ENCODE peak calls at places on chromosomes 12 and 14, in six cellular contexts. One of them, this sample, is unnamed.
A peak's percentile ranks its signal among the peaks of the same experiment; 100 is the strongest.

GRCh38 chr12:101414533-101415119 is 7.1 kb upstream of the ARL1 start:
- DNase-seq in activated naive CD4-positive, alpha-beta T cell: no peak
- DNase-seq in GM10248: peak; percentile 49
- DNase-seq in ELR: peak; percentile 75
- DNase-seq in small intestine: peak; percentile 66
- DNase-seq in A549: peak; percentile 60
- DNase-seq in this sample: no peak

GRCh38 chr12:68326720-68327119 is 5.4 kb downstream of the MDM1 start:
- DNase-seq in activated naive CD4-positive, alpha-beta T cell: no peak
- DNase-seq in GM10248: no peak
- DNase-seq in ELR: no peak
- DNase-seq in small intestine: no peak
- DNase-seq in A549: no peak
- DNase-seq in this sample: no peak

GRCh38 chr12:121765573-121765972 is 27.9 kb downstream of the RHOF start:
- DNase-seq in activated naive CD4-positive, alpha-beta T cell: no peak
- DNase-seq in GM10248: no peak
- DNase-seq in ELR: peak; percentile 96
- DNase-seq in small intestine: no peak
- DNase-seq in A549: no peak
- DNase-seq in this sample: no peak

GRCh38 chr12:46677749-46678148 is 148.0 kb downstream of the SLC38A4 start:
- DNase-seq in activated naive CD4-positive, alpha-beta T cell: no peak
- DNase-seq in GM10248: no peak
- DNase-seq in ELR: peak; percentile 65
- DNase-seq in small intestine: no peak
- DNase-seq in A549: peak; percentile 33
- DNase-seq in this sample: no peak

GRCh38 chr12:68831272-68831671 is 23.3 kb downstream of the MDM2 start:
- DNase-seq in activated naive CD4-positive, alpha-beta T cell: no peak
- DNase-seq in GM10248: no peak
- DNase-seq in ELR: no peak
- DNase-seq in small intestine: no peak
- DNase-seq in A549: no peak
- DNase-seq in this sample: no peak

GRCh38 chr14:36394593-36394992 is 74.2 kb upstream of the MBIP start:
- DNase-seq in activated naive CD4-positive, alpha-beta T cell: no peak
- DNase-seq in GM10248: no peak
- DNase-seq in ELR: no peak
- DNase-seq in small intestine: no peak
- DNase-seq in A549: no peak
- DNase-seq in this sample: no peak

GRCh38 chr12:47216150-47216677 is 136.5 kb upstream of the AMIGO2 start:
- DNase-seq in activated naive CD4-positive, alpha-beta T cell: peak; percentile 34
- DNase-seq in GM10248: peak; percentile 44
- DNase-seq in ELR: no peak
- DNase-seq in small intestine: peak; percentile 58
- DNase-seq in A549: no peak
- DNase-seq in this sample: no peak

GRCh38 chr14:34649344-34649743 is 19.4 kb upstream of the SNX6 start:
- DNase-seq in activated naive CD4-positive, alpha-beta T cell: no peak
- DNase-seq in GM10248: no peak
- DNase-seq in ELR: peak; percentile 97
- DNase-seq in small intestine: no peak
- DNase-seq in A549: no peak
- DNase-seq in this sample: no peak

GRCh38 chr12:88338486-88338885 is 196.4 kb downstream of the TMTC3 start:
- DNase-seq in activated naive CD4-positive, alpha-beta T cell: no peak
- DNase-seq in GM10248: no peak
- DNase-seq in ELR: no peak
- DNase-seq in small intestine: no peak
- DNase-seq in A549: no peak
- DNase-seq in this sample: no peak

GRCh38 chr12:32171211-32171610 is 64.6 kb downstream of the BICD1 start:
- DNase-seq in activated naive CD4-positive, alpha-beta T cell: no peak
- DNase-seq in GM10248: no peak
- DNase-seq in ELR: no peak
- DNase-seq in small intestine: no peak
- DNase-seq in A549: no peak
- DNase-seq in this sample: no peak

GRCh38 chr14:78136695-78137094 is 33.5 kb upstream of the NRXN3 start:
- DNase-seq in activated naive CD4-positive, alpha-beta T cell: no peak
- DNase-seq in GM10248: no peak
- DNase-seq in ELR: no peak
- DNase-seq in small intestine: no peak
- DNase-seq in A549: no peak
- DNase-seq in this sample: no peak

GRCh38 chr12:1575287-1575798 is 19.0 kb downstream of the FBXL14 start:
- DNase-seq in activated naive CD4-positive, alpha-beta T cell: no peak
- DNase-seq in GM10248: no peak
- DNase-seq in ELR: no peak
- DNase-seq in small intestine: no peak
- DNase-seq in A549: no peak
- DNase-seq in this sample: no peak

GRCh38 chr12:64236549-64236948 is 14.5 kb upstream of the KICS2 start:
- DNase-seq in activated naive CD4-positive, alpha-beta T cell: no peak
- DNase-seq in GM10248: no peak
- DNase-seq in ELR: peak; percentile 45
- DNase-seq in small intestine: no peak
- DNase-seq in A549: no peak
- DNase-seq in this sample: no peak

GRCh38 chr12:16475521-16475920 is 128.1 kb downstream of the MGST1 start:
- DNase-seq in activated naive CD4-positive, alpha-beta T cell: no peak
- DNase-seq in GM10248: no peak
- DNase-seq in ELR: no peak
- DNase-seq in small intestine: no peak
- DNase-seq in A549: no peak
- DNase-seq in this sample: no peak

GRCh38 chr12:91155990-91156389 is 26.6 kb downstream of the DCN start:
- DNase-seq in activated naive CD4-positive, alpha-beta T cell: no peak
- DNase-seq in GM10248: no peak
- DNase-seq in ELR: no peak
- DNase-seq in small intestine: no peak
- DNase-seq in A549: no peak
- DNase-seq in this sample: no peak

GRCh38 chr14:105538481-105539049 is 12.2 kb downstream of the TMEM121 start:
- DNase-seq in activated naive CD4-positive, alpha-beta T cell: no peak
- DNase-seq in GM10248: no peak
- DNase-seq in ELR: no peak
- DNase-seq in small intestine: no peak
- DNase-seq in A549: no peak
- DNase-seq in this sample: no peak

GRCh38 chr14:90544566-90544965 is 147.7 kb downstream of the CALM1 start:
- DNase-seq in activated naive CD4-positive, alpha-beta T cell: no peak
- DNase-seq in GM10248: no peak
- DNase-seq in ELR: no peak
- DNase-seq in small intestine: no peak
- DNase-seq in A549: no peak
- DNase-seq in this sample: no peak

GRCh38 chr12:108399514-108399913 is 60.4 kb upstream of the CMKLR1 start:
- DNase-seq in activated naive CD4-positive, alpha-beta T cell: no peak
- DNase-seq in GM10248: no peak
- DNase-seq in ELR: no peak
- DNase-seq in small intestine: no peak
- DNase-seq in A549: no peak
- DNase-seq in this sample: no peak

GRCh38 chr14:94542111-94542810 is 19.0 kb upstream of the SERPINA4 start:
- DNase-seq in activated naive CD4-positive, alpha-beta T cell: no peak
- DNase-seq in GM10248: no peak
- DNase-seq in ELR: peak; percentile 90
- DNase-seq in small intestine: no peak
- DNase-seq in A549: no peak
- DNase-seq in this sample: no peak

GRCh38 chr14:101068293-101068957 is 164.9 kb upstream of the RTL1 start:
- DNase-seq in activated naive CD4-positive, alpha-beta T cell: no peak
- DNase-seq in GM10248: no peak
- DNase-seq in ELR: no peak
- DNase-seq in small intestine: no peak
- DNase-seq in A549: no peak
- DNase-seq in this sample: no peak

GRCh38 chr12:45582536-45582935 is 147.0 kb upstream of the ARID2 start:
- DNase-seq in activated naive CD4-positive, alpha-beta T cell: no peak
- DNase-seq in GM10248: no peak
- DNase-seq in ELR: no peak
- DNase-seq in small intestine: no peak
- DNase-seq in A549: no peak
- DNase-seq in this sample: no peak

This sample was measured in stimulated activated CD8-positive, alpha-beta memory T cell treated with anti-CD3 and anti-CD28 coated beads, Interleukin-15, amount 100 ng/mL, for 4 hours.